ENCODE peak calls at places on chromosomes 13 and 19, in seven cellular contexts. One of them, this sample, is unnamed.

GRCh38 chr19:1794424-1795185 is 17.5 kb downstream of the ATP8B3 start:
- DNase-seq in PC-3: no peak
- DNase-seq in GM23338: peak; percentile 58
- DNase-seq in PC-9: no peak
- DNase-seq in GM23248: no peak
- DNase-seq in OCI-LY7: no peak
- DNase-seq in Karpas-422: no peak
- DNase-seq in this sample: no peak

GRCh38 chr13:33110713-33111413 is 94.6 kb downstream of the KL start:
- DNase-seq in PC-3: no peak
- DNase-seq in GM23338: no peak
- DNase-seq in PC-9: no peak
- DNase-seq in GM23248: peak; percentile 52
- DNase-seq in OCI-LY7: peak; percentile 32
- DNase-seq in Karpas-422: peak; percentile 77
- DNase-seq in this sample: no peak

GRCh38 chr13:51794959-51795358 is 9.0 kb downstream of the DHRS12 start:
- DNase-seq in PC-3: no peak
- DNase-seq in GM23338: no peak
- DNase-seq in PC-9: no peak
- DNase-seq in GM23248: no peak
- DNase-seq in OCI-LY7: peak; percentile 79
- DNase-seq in Karpas-422: no peak
- DNase-seq in this sample: no peak

GRCh38 chr13:22050951-22051563 is 380.2 kb downstream of the FGF9 start:
- DNase-seq in PC-3: no peak
- DNase-seq in GM23338: no peak
- DNase-seq in PC-9: no peak
- DNase-seq in GM23248: no peak
- DNase-seq in OCI-LY7: no peak
- DNase-seq in Karpas-422: no peak
- DNase-seq in this sample: no peak

GRCh38 chr13:78910147-78910546 is 251.2 kb upstream of the OBI1 start:
- DNase-seq in PC-3: no peak
- DNase-seq in GM23338: no peak
- DNase-seq in PC-9: no peak
- DNase-seq in GM23248: no peak
- DNase-seq in OCI-LY7: no peak
- DNase-seq in Karpas-422: no peak
- DNase-seq in this sample: no peak

GRCh38 chr19:11382898-11383705 is 1.0 kb downstream of the EPOR start:
- DNase-seq in PC-3: peak; percentile 68
- DNase-seq in GM23338: peak; percentile 85
- DNase-seq in PC-9: peak; percentile 61
- DNase-seq in GM23248: peak; percentile 55
- DNase-seq in OCI-LY7: peak; percentile 46
- DNase-seq in Karpas-422: peak; percentile 58
- DNase-seq in this sample: peak; percentile 81

GRCh38 chr19:13484141-13484540 is 22.1 kb downstream of the CACNA1A start:
- DNase-seq in PC-3: no peak
- DNase-seq in GM23338: no peak
- DNase-seq in PC-9: no peak
- DNase-seq in GM23248: no peak
- DNase-seq in OCI-LY7: no peak
- DNase-seq in Karpas-422: no peak
- DNase-seq in this sample: no peak

GRCh38 chr13:24727731-24728601 is 36.0 kb upstream of the RNF17 start:
- DNase-seq in PC-3: peak; percentile 77
- DNase-seq in GM23338: peak; percentile 90
- DNase-seq in PC-9: peak; percentile 51
- DNase-seq in GM23248: peak; percentile 95
- DNase-seq in OCI-LY7: peak; percentile 86
- DNase-seq in Karpas-422: peak; percentile 92
- DNase-seq in this sample: peak; percentile 88

GRCh38 chr19:1315470-1316166 is 29.9 kb downstream of the EFNA2 start:
- DNase-seq in PC-3: peak; percentile 50
- DNase-seq in GM23338: peak; percentile 78
- DNase-seq in PC-9: peak; percentile 48
- DNase-seq in GM23248: peak; percentile 75
- DNase-seq in OCI-LY7: no peak
- DNase-seq in Karpas-422: peak; percentile 67
- DNase-seq in this sample: peak; percentile 76

GRCh38 chr13:21481359-21481758 is 22.3 kb upstream of the ZDHHC20 start:
- DNase-seq in PC-3: peak; percentile 56
- DNase-seq in GM23338: no peak
- DNase-seq in PC-9: no peak
- DNase-seq in GM23248: peak; percentile 43
- DNase-seq in OCI-LY7: no peak
- DNase-seq in Karpas-422: no peak
- DNase-seq in this sample: no peak

GRCh38 chr13:75076476-75076875 is 405.5 kb downstream of the TBC1D4 start:
- DNase-seq in PC-3: no peak
- DNase-seq in GM23338: no peak
- DNase-seq in PC-9: no peak
- DNase-seq in GM23248: no peak
- DNase-seq in OCI-LY7: no peak
- DNase-seq in Karpas-422: no peak
- DNase-seq in this sample: no peak
- H3K4me2 ChIP-seq in PC-3: no peak overlapping the region
- H3K4me2 ChIP-seq in GM23338: no peak overlapping the region
- H3K4me2 ChIP-seq in PC-9: no peak overlapping the region
- H3K4me2 ChIP-seq in GM23248: no peak overlapping the region
- H3K4me2 ChIP-seq in OCI-LY7: no peak overlapping the region
- H3K4me2 ChIP-seq in Karpas-422: no peak overlapping the region
- H3K4me2 ChIP-seq in this sample: no peak overlapping the region

DNA sequence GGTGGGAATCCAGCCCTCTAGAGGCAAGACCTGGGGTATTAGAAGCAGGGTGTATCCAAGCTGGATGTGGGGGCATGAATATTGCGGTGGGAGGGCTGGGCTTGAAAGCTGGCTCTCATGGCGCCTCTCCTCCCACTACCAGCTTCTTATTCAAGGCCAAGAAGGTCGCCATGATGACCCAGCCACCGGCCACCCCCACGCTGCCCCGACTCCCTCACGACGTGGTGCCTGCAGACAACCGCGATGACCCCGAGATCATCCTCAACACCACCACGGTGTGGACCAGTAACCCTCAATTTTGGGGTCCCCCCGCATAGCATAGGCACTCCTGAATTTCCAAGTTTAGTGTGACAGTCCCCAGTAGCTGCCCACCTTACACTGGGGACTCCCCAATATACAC is 41.7 kb downstream of the RYR1 start:
- DNase-seq in PC-3: no peak
- DNase-seq in GM23338: no peak
- DNase-seq in PC-9: no peak
- DNase-seq in GM23248: no peak
- DNase-seq in OCI-LY7: no peak
- DNase-seq in Karpas-422: no peak
- DNase-seq in this sample: no peak
- H3K9me2 ChIP-seq in PC-3: no peaks in the 10 kb centered on the region
- H3K9me2 ChIP-seq in GM23338: no peaks in the 10 kb centered on the region
- H3K9me2 ChIP-seq in PC-9: no peaks in the 10 kb centered on the region
- H3K9me2 ChIP-seq in GM23248: no peaks in the 10 kb centered on the region
- H3K9me2 ChIP-seq in OCI-LY7: no peaks in the 10 kb centered on the region
- H3K9me2 ChIP-seq in Karpas-422: no peaks in the 10 kb centered on the region
- H3K9me2 ChIP-seq in this sample: no peaks in the 10 kb centered on the region

GRCh38 chr19:16465239-16465638 is 6.5 kb downstream of the EPS15L1 start:
- DNase-seq in PC-3: no peak
- DNase-seq in GM23338: no peak
- DNase-seq in PC-9: no peak
- DNase-seq in GM23248: no peak
- DNase-seq in OCI-LY7: no peak
- DNase-seq in Karpas-422: no peak
- DNase-seq in this sample: no peak

GRCh38 chr19:16463991-16464575 is 7.7 kb downstream of the EPS15L1 start:
- DNase-seq in PC-3: no peak
- DNase-seq in GM23338: no peak
- DNase-seq in PC-9: peak; percentile 62
- DNase-seq in GM23248: no peak
- DNase-seq in OCI-LY7: no peak
- DNase-seq in Karpas-422: no peak
- DNase-seq in this sample: peak; percentile 54

GRCh38 chr19:16461630-16462051 is 10.1 kb downstream of the EPS15L1 start:
- DNase-seq in PC-3: no peak
- DNase-seq in GM23338: no peak
- DNase-seq in PC-9: no peak
- DNase-seq in GM23248: no peak
- DNase-seq in OCI-LY7: no peak
- DNase-seq in Karpas-422: no peak
- DNase-seq in this sample: no peak

GRCh38 chr19:16462757-16463250 is 9.0 kb downstream of the EPS15L1 start:
- DNase-seq in PC-3: peak; percentile 86
- DNase-seq in GM23338: no peak
- DNase-seq in PC-9: peak; percentile 49
- DNase-seq in GM23248: peak; percentile 68
- DNase-seq in OCI-LY7: no peak
- DNase-seq in Karpas-422: no peak
- DNase-seq in this sample: no peak

DNA sequence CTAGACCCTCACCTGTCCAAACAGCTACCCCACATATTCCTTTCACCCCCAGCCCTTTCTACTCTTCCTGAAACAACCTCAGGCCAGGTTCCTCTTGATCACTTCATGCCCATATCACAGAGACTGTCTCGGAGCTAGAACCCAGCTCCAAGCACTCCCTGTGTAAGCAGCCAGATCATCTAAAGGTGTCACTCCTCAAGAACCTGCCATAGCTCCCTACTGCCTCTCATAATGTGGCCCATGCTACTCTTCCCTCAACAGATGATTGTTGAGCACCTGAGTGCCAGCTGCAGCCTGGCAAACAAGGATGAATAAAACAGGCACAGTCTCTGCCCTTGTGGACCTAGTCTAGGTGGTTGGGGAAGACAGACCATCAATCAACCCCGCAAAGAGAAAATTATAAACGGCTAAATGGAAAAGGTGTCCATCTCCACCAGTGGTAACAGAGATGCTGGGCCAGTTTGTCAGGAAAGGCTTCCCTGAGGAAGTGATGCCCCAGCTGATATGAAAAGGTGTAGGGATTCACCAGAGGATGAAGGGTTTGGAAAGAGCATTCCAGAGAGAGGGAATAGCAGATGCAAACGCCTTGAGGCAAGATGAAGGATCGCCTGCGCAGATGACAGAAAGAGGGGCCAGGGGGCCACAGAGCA is 8.3 kb downstream of the EPS15L1 start:
- DNase-seq in PC-3: no peak
- DNase-seq in GM23338: no peak
- DNase-seq in PC-9: peak; percentile 6
- DNase-seq in GM23248: no peak
- DNase-seq in OCI-LY7: no peak
- DNase-seq in Karpas-422: no peak
- DNase-seq in this sample: no peak
- H3K4me2 ChIP-seq in PC-3: peak overlapping the region; percentile 32
- H3K4me2 ChIP-seq in GM23338: no peak overlapping the region
- H3K4me2 ChIP-seq in PC-9: peak overlapping the region; percentile 39
- H3K4me2 ChIP-seq in GM23248: no peak overlapping the region
- H3K4me2 ChIP-seq in OCI-LY7: peak overlapping the region; percentile 5
- H3K4me2 ChIP-seq in Karpas-422: no peak overlapping the region
- H3K4me2 ChIP-seq in this sample: peak overlapping the region; percentile 68

GRCh38 chr19:33273065-33273736 is 29.1 kb downstream of the CEBPA start:
- DNase-seq in PC-3: no peak
- DNase-seq in GM23338: no peak
- DNase-seq in PC-9: no peak
- DNase-seq in GM23248: no peak
- DNase-seq in OCI-LY7: no peak
- DNase-seq in Karpas-422: no peak
- DNase-seq in this sample: no peak
- H3K9me2 ChIP-seq in PC-3: no peaks in the 10 kb centered on the region
- H3K9me2 ChIP-seq in GM23338: no peaks in the 10 kb centered on the region
- H3K9me2 ChIP-seq in PC-9: no peaks in the 10 kb centered on the region
- H3K9me2 ChIP-seq in GM23248: no peaks in the 10 kb centered on the region
- H3K9me2 ChIP-seq in OCI-LY7: no peaks in the 10 kb centered on the region
- H3K9me2 ChIP-seq in Karpas-422: no peaks in the 10 kb centered on the region
- H3K9me2 ChIP-seq in this sample: no peaks in the 10 kb centered on the region

GRCh38 chr19:4457654-4458406 is at the start of gene UBXN6:
- DNase-seq in PC-3: peak; percentile 94
- DNase-seq in GM23338: peak; percentile 100
- DNase-seq in PC-9: peak; percentile 94
- DNase-seq in GM23248: peak; percentile 100
- DNase-seq in OCI-LY7: peak; percentile 99
- DNase-seq in Karpas-422: peak; percentile 99
- DNase-seq in this sample: peak; percentile 99
- H3K4me2 ChIP-seq in PC-3: peak within 1 kb of the TSS; percentile 88
- H3K4me2 ChIP-seq in GM23338: peak within 1 kb of the TSS; percentile 98
- H3K4me2 ChIP-seq in PC-9: peak within 1 kb of the TSS; percentile 77
- H3K4me2 ChIP-seq in GM23248: peak within 1 kb of the TSS; percentile 93
- H3K4me2 ChIP-seq in OCI-LY7: peak within 1 kb of the TSS; percentile 99
- H3K4me2 ChIP-seq in Karpas-422: peak within 1 kb of the TSS; percentile 74
- H3K4me2 ChIP-seq in this sample: peak within 1 kb of the TSS; percentile 98

DNA sequence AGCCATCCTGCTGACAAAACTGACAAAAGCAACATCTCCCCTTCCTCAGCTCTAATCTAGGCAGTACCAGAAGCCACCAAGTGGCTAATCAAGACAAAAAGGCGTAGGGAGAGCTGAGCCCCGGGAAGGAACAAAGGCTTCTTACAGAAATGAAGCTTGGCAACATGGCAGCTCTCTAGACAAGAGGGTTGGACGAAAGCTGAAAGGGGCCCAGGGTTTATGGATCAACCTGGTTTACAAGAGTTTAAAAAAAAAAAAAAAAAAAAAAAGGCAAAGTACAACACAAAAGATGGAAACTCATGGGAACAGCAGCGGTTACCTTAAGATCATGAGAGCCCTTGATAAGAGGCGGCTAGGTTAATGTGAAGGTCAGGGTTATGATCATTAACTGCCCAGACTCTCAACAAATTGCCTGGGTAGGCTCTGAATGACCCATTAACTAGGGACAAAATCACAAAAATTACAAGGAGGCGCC is 14.0 kb downstream of the ZC3H4 start:
- DNase-seq in PC-3: no peak
- DNase-seq in GM23338: no peak
- DNase-seq in PC-9: no peak
- DNase-seq in GM23248: no peak
- DNase-seq in OCI-LY7: no peak
- DNase-seq in Karpas-422: no peak
- DNase-seq in this sample: no peak
- H3K9me2 ChIP-seq in PC-3: no peaks in the 10 kb centered on the region
- H3K9me2 ChIP-seq in GM23338: no peaks in the 10 kb centered on the region
- H3K9me2 ChIP-seq in PC-9: no peaks in the 10 kb centered on the region
- H3K9me2 ChIP-seq in GM23248: no peaks in the 10 kb centered on the region
- H3K9me2 ChIP-seq in OCI-LY7: no peaks in the 10 kb centered on the region
- H3K9me2 ChIP-seq in Karpas-422: no peaks in the 10 kb centered on the region
- H3K9me2 ChIP-seq in this sample: no peaks in the 10 kb centered on the region

GRCh38 chr13:45162194-45162593 is 38.7 kb downstream of the KCTD4 start:
- DNase-seq in PC-3: peak; percentile 38
- DNase-seq in GM23338: no peak
- DNase-seq in PC-9: no peak
- DNase-seq in GM23248: peak; percentile 43
- DNase-seq in OCI-LY7: no peak
- DNase-seq in Karpas-422: no peak
- DNase-seq in this sample: peak; percentile 13

GRCh38 chr13:45162821-45163220 is 38.0 kb downstream of the KCTD4 start:
- DNase-seq in PC-3: peak; percentile 92
- DNase-seq in GM23338: no peak
- DNase-seq in PC-9: no peak
- DNase-seq in GM23248: peak; percentile 93
- DNase-seq in OCI-LY7: no peak
- DNase-seq in Karpas-422: no peak
- DNase-seq in this sample: no peak

GRCh38 chr13:45166858-45167257 is 34.0 kb downstream of the KCTD4 start:
- DNase-seq in PC-3: no peak
- DNase-seq in GM23338: no peak
- DNase-seq in PC-9: no peak
- DNase-seq in GM23248: no peak
- DNase-seq in OCI-LY7: no peak
- DNase-seq in Karpas-422: no peak
- DNase-seq in this sample: no peak

GRCh38 chr13:45168555-45168930 is 32.3 kb downstream of the KCTD4 start:
- DNase-seq in PC-3: no peak
- DNase-seq in GM23338: no peak
- DNase-seq in PC-9: no peak
- DNase-seq in GM23248: no peak
- DNase-seq in OCI-LY7: no peak
- DNase-seq in Karpas-422: no peak
- DNase-seq in this sample: no peak

GRCh38 chr13:45167611-45168554 is 33.0 kb downstream of the KCTD4 start:
- DNase-seq in PC-3: peak; percentile 95
- DNase-seq in GM23338: no peak
- DNase-seq in PC-9: peak; percentile 84
- DNase-seq in GM23248: peak; percentile 24
- DNase-seq in OCI-LY7: no peak
- DNase-seq in Karpas-422: no peak
- DNase-seq in this sample: peak; percentile 38
- H3K4me2 ChIP-seq in PC-3: peak overlapping the region; percentile 45
- H3K4me2 ChIP-seq in GM23338: no peak overlapping the region
- H3K4me2 ChIP-seq in PC-9: peak overlapping the region; percentile 66
- H3K4me2 ChIP-seq in GM23248: no peak overlapping the region
- H3K4me2 ChIP-seq in OCI-LY7: no peak overlapping the region
- H3K4me2 ChIP-seq in Karpas-422: no peak overlapping the region
- H3K4me2 ChIP-seq in this sample: no peak overlapping the region